ENCODE peak calls at places on chromosomes 4 and X, in seven cellular contexts. O is NB4, Y is uterus, M is body of pancreas, K is breast epithelium, V is IMR-90, P is esophagus squamous epithelium. Q is an unnamed sample.

GRCh38 chrX:54788446-54788845 is 9.6 kb downstream of the ITIH6 start:
- DNase-seq in O (no peak), Y (no peak), M (no peak), K (no peak), V (no peak), P (no peak), Q (no peak)

GRCh38 chr4:40749717-40750460 is at the start of gene NSUN7:
- DNase-seq in O (peak; percentile 24), Y (peak; percentile 25), M (peak; percentile 92), K (peak; percentile 87), V (no peak), P (no peak), Q (no peak)

GRCh38 chr4:108486046-108486445 is 134.3 kb upstream of the RPL34 start:
- DNase-seq in O (no peak), Y (no peak), M (no peak), K (no peak), V (no peak), P (no peak), Q (no peak)

GRCh38 chr4:182826391-182826790 is 90.8 kb downstream of the DCTD start:
- DNase-seq in O (no peak), Y (no peak), M (no peak), K (no peak), V (no peak), P (no peak), Q (no peak)

GRCh38 chrX:21802844-21803243 is 36.6 kb upstream of the MBTPS2 start:
- DNase-seq in O (no peak), Y (no peak), M (no peak), K (no peak), V (no peak), P (no peak), Q (no peak)

GRCh38 chr4:181475781-181476180 is 767.4 kb upstream of the TENM3 start:
- DNase-seq in O (peak; percentile 1), Y (no peak), M (no peak), K (no peak), V (no peak), P (no peak), Q (no peak)

GRCh38 chr4:76998251-76998901 is 48.8 kb downstream of the SEPTIN11 start:
- DNase-seq in O (no peak), Y (no peak), M (no peak), K (no peak), V (peak; percentile 75), P (no peak), Q (no peak)

GRCh38 chrX:17931855-17932254 is 70.8 kb upstream of the RAI2 start:
- DNase-seq in O (no peak), Y (no peak), M (no peak), K (no peak), V (no peak), P (no peak), Q (no peak)

GRCh38 chr4:145931403-145931802 is 7.2 kb downstream of the ZNF827 start:
- DNase-seq in O (no peak), Y (no peak), M (no peak), K (no peak), V (no peak), P (no peak), Q (no peak)

GRCh38 chr4:180665994-180666818 is 1577.0 kb upstream of the TENM3 start:
- DNase-seq in O (peak; percentile 72), Y (no peak), M (no peak), K (no peak), V (peak; percentile 63), P (no peak), Q (peak; percentile 15)

GRCh38 chr4:40579983-40580382 is 49.7 kb downstream of the RBM47 start:
- DNase-seq in O (no peak), Y (no peak), M (no peak), K (no peak), V (peak; percentile 91), P (no peak), Q (no peak)

GRCh38 chrX:73963682-73964081 is 340.3 kb upstream of the ZCCHC13 start:
- DNase-seq in O (no peak), Y (no peak), M (no peak), K (no peak), V (no peak), P (no peak), Q (no peak)

GRCh38 chr4:173125216-173125812 is 43.3 kb upstream of the GALNT7 start:
- DNase-seq in O (no peak), Y (no peak), M (no peak), K (no peak), V (no peak), P (no peak), Q (no peak)

GRCh38 chr4:139461022-139461421 is 7.1 kb downstream of the RAB33B start:
- DNase-seq in O (no peak), Y (no peak), M (no peak), K (no peak), V (no peak), P (no peak), Q (no peak)

GRCh38 chr4:1041147-1041935 is 29.9 kb downstream of the FGFRL1 start:
- DNase-seq in O (peak; percentile 70), Y (no peak), M (no peak), K (no peak), V (peak; percentile 34), P (no peak), Q (no peak)

GRCh38 chr4:53068755-53069154 is 206.6 kb downstream of the RASL11B start:
- DNase-seq in O (no peak), Y (no peak), M (no peak), K (no peak), V (peak; percentile 37), P (no peak), Q (no peak)

GRCh38 chr4:15303052-15303641 is 124.7 kb upstream of the C1QTNF7 start:
- DNase-seq in O (no peak), Y (no peak), M (no peak), K (no peak), V (peak; percentile 80), P (no peak), Q (no peak)

DNA sequence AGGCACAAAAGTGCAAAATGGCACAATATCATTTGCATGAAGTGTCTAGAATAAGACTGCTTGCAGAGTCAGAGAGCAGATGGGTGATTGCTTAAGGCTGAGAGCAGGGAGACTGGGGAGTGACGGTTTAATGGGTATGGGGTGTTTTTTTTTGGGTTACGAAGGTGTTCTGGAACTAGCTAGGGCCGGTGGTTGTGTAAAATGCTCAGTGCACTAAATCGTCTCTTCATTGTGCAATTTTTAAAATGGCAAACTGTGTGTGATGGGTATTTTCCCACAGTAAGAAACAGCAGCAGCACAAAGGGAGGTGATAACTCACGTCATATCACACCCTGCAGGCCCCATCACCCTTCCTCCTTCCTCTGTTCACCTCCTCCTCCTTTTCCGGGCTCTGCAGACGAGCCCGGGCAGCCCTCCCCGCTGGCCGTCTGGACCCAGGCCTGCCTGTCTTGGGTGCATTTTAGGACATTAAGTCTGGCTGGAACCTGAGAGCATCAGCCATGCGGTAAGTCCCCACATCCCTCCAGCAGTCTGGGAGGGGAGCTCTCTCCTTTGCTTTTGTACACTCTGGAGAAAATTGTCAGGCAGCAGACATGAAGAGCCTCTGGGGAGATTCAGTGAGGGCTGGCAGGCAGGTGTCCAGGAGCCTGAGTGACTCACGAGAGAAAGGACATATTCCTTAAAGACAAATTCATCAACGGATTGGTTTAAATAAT is 42.7 kb downstream of the ASMT start:
- DNase-seq in O (peak; percentile 81), Y (peak; percentile 23), M (no peak), K (no peak), V (no peak), P (no peak), Q (peak; percentile 20)
- TF ChIP-seq POLR2A in O (peak; percentile 13), Y (no peak), M (no peak), K (no peak), V (no peak), P (no peak), Q (no peak)

GRCh38 chr4:118834960-118835895 is 698 bp downstream of the SEC24D start:
- DNase-seq in O (peak; percentile 88), Y (peak; percentile 62), M (peak; percentile 67), K (peak; percentile 52), V (peak; percentile 94), P (peak; percentile 31), Q (peak; percentile 34)

GRCh38 chr4:118836763-118837507 is 1.0 kb upstream of the SEC24D start:
- DNase-seq in O (no peak), Y (no peak), M (no peak), K (no peak), V (no peak), P (no peak), Q (no peak)

GRCh38 chr4:118834070-118834469 is 1.9 kb downstream of the SEC24D start:
- DNase-seq in O (no peak), Y (no peak), M (no peak), K (no peak), V (no peak), P (no peak), Q (no peak)

GRCh38 chr4:118833192-118833820 is 2.6 kb downstream of the SEC24D start:
- DNase-seq in O (no peak), Y (no peak), M (no peak), K (no peak), V (no peak), P (no peak), Q (no peak)

DNA sequence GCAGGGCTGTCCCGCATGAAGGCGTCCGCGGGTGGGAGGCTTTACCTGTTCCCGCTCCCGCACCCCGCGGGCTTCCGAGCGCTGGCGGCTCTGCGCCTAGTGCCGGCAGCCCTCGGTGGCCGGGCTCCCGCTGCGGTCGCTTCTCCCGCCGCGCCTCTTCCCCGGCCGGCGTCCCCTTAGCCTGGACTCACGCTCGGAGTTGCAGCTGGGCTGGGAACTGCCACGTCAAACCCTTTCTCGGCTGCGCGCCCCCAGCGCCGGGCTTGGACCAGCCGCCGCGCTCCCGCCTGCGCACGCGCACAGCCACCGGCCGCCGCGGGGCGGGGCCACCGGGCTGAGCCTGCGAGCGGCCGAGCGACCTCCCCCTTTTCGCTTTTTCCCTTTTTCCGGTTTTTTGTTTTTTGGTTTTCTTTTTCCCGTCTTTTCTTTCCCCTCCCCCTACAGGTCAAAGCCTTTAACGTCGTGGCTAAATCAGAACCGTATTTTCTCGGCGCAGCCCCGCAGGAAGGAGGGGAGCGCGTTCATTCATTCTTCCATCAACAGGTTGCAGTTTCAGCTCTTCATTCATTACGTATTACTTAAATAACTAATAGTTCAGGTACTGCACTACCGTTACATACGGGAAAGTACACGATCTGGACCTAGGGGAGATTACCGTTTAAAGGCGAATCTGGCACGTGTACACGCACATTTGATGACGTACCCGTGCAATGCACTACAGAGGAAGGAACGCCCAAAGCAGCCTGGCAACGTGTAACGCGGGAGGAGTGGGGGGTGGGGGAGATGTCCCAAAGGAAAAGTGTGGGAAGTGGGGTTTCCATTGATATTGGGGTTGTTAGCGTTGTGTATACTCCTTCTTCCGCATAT is at the start of gene SEC24D:
- DNase-seq in O (peak; percentile 88), Y (peak; percentile 92), M (peak; percentile 89), K (peak; percentile 77), V (peak; percentile 87), P (peak; percentile 9), Q (peak; percentile 76)
- TF ChIP-seq POLR2A in O (no peak), Y (peak; percentile 96), M (peak; percentile 77), K (no peak), V (peak; percentile 92), P (peak; percentile 75), Q (peak; percentile 83)

DNA sequence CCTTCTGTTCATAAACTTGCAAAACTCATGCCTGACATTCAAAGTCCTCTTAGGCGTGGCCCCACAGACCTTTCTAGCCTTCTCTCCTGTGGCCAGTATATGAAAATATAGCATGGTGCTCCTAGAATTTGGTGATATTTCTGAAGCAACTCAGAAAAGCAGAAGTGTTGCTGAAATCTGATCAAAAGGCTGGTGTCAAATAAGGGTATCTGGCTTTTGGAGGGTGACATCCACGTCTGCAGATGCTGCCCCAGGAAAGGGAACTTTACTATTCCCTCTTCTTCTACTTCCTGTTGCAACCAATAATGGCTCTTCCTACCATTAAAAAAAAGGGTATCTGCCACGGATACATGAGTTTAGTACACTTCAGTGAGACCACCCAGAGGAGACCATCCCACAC is 83.9 kb upstream of the RPS6KA3 start:
- DNase-seq in O (no peak), Y (no peak), M (no peak), K (no peak), V (no peak), P (no peak), Q (no peak)
- TF ChIP-seq POLR2A in O (no peak), Y (no peak), M (no peak), K (no peak), V (no peak), P (no peak), Q (no peak)

GRCh38 chrX:139930923-139931645 is 1.8 kb downstream of the ATP11C start:
- DNase-seq in O (peak; percentile 51), Y (no peak), M (peak; percentile 13), K (no peak), V (no peak), P (no peak), Q (peak; percentile 13)
- TF ChIP-seq POLR2A in O (no peak), Y (no peak), M (no peak), K (no peak), V (no peak), P (no peak), Q (no peak)

Q was measured in H54.